ENCODE peak calls at places on chromosome 22, in seven cellular contexts. B is MM.1S, Q is GM23338, A is OCI-LY7, V is neural progenitor cell, F is SK-N-SH, M is HCT116. T is an unnamed sample.

GRCh38 chr22:48396785-48397530 is 1430.7 kb downstream of the BRD1 start:
- DNase-seq in B (no peak), Q (peak; percentile 6), A (no peak), V (no peak), F (no peak), M (no peak), T (no peak)

GRCh38 chr22:41445171-41446056 is 1.2 kb downstream of the TOB2 start:
- DNase-seq in B (peak; percentile 47), Q (peak; percentile 71), A (peak; percentile 60), V (peak; percentile 92), F (no peak), M (no peak), T (peak; percentile 43)

GRCh38 chr22:31084811-31085492 is 3.8 kb downstream of the SMTN start:
- DNase-seq in B (peak; percentile 88), Q (peak; percentile 98), A (peak; percentile 86), V (peak; percentile 90), F (peak; percentile 96), M (no peak), T (no peak)

GRCh38 chr22:30228509-30229359 is 17.8 kb downstream of the LIF start:
- DNase-seq in B (no peak), Q (no peak), A (no peak), V (no peak), F (no peak), M (no peak), T (peak; percentile 93)

GRCh38 chr22:20782601-20783299 is 8.8 kb downstream of the SERPIND1 start:
- DNase-seq in B (no peak), Q (no peak), A (no peak), V (no peak), F (no peak), M (no peak), T (peak; percentile 42)

GRCh38 chr22:35328472-35328885 is 28.8 kb downstream of the TOM1 start:
- DNase-seq in B (no peak), Q (no peak), A (no peak), V (no peak), F (no peak), M (no peak), T (no peak)

GRCh38 chr22:29768052-29768680 is 997 bp downstream of the UQCR10 start:
- DNase-seq in B (no peak), Q (no peak), A (no peak), V (no peak), F (no peak), M (no peak), T (no peak)

GRCh38 chr22:39349506-39349966 is 255 bp upstream of the SYNGR1 start:
- DNase-seq in B (no peak), Q (peak; percentile 77), A (peak; percentile 81), V (peak; percentile 88), F (peak; percentile 95), M (no peak), T (peak; percentile 3)

GRCh38 chr22:49736538-49736937 is 91.1 kb downstream of the BRD1 start:
- DNase-seq in B (no peak), Q (no peak), A (no peak), V (no peak), F (peak; percentile 65), M (no peak), T (no peak)

GRCh38 chr22:50019316-50019715 is 6.8 kb upstream of the IL17REL start:
- DNase-seq in B (no peak), Q (no peak), A (no peak), V (no peak), F (no peak), M (no peak), T (no peak)

GRCh38 chr22:32558681-32559355 is 84.2 kb downstream of the FBXO7 start:
- DNase-seq in B (no peak), Q (no peak), A (no peak), V (no peak), F (no peak), M (peak; percentile 75), T (peak; percentile 84)

GRCh38 chr22:42060489-42060888 is 10.1 kb downstream of the NAGA start:
- DNase-seq in B (no peak), Q (no peak), A (no peak), V (no peak), F (no peak), M (no peak), T (no peak)

GRCh38 chr22:26508148-26508547 is 4.1 kb downstream of the TFIP11 start:
- DNase-seq in B (no peak), Q (no peak), A (no peak), V (no peak), F (no peak), M (no peak), T (no peak)

GRCh38 chr22:26515938-26516337 is 3.7 kb upstream of the TFIP11 start:
- DNase-seq in B (no peak), Q (no peak), A (no peak), V (no peak), F (no peak), M (no peak), T (no peak)

GRCh38 chr22:26514419-26515161 is 2.3 kb upstream of the TFIP11 start:
- DNase-seq in B (no peak), Q (no peak), A (no peak), V (no peak), F (no peak), M (no peak), T (no peak)

GRCh38 chr22:26513852-26514251 is 1.6 kb upstream of the TFIP11 start:
- DNase-seq in B (no peak), Q (no peak), A (no peak), V (no peak), F (no peak), M (no peak), T (no peak)

GRCh38 chr22:26512149-26512793 is at the start of gene TFIP11:
- DNase-seq in B (peak; percentile 94), Q (peak; percentile 99), A (peak; percentile 91), V (peak; percentile 97), F (peak; percentile 93), M (peak; percentile 87), T (peak; percentile 91)
- TF ChIP-seq CTCF in B (peak; percentile 7), Q (no peak), A (no peak), V (peak; percentile 31), F (no peak), M (no peak), T (no peak)

DNA sequence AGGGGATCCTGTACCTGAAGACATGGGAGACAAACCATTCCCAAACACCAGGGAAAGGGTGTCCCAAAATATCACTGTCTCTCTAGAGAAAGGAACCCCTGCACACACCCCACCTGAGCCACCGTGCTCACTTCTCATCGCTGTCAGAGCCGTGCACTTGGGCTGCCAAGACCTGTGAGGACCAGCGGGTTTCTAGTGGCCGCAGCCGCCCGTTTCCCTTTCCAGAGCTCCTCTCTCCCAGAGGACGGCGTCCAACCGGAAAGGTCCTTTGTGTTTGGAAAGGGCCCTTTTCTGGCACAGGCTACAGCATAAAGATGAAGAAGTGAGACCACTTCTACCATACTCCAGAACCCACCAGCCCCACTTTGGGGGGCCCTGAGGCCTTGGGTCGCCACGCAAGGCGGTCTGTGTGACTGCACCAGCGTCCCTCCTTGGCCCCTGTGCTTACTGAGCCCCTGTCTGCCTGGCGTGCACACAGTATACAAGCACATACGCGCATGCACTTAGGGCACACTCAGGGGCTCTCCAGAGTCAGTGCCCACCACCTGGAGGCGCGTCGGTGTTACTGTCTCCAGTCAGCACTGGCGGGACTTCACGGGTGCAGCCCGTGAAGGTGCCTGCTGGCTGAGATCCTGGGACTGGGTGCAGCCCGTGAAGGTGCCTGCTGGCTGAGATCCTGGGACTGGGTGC is 381.8 kb downstream of the TBC1D22A start:
- DNase-seq in B (no peak), Q (no peak), A (no peak), V (no peak), F (no peak), M (no peak), T (no peak)
- TF ChIP-seq EZH2phosphoT487 in B (no peak), Q (no peak), A (no peak), V (no peak), F (no peak), M (no peak), T (no peak)

GRCh38 chr22:17108256-17109112 is 12.7 kb downstream of the TMEM121B start:
- DNase-seq in B (no peak), Q (no peak), A (no peak), V (no peak), F (no peak), M (no peak), T (no peak)
- TF ChIP-seq CTCF in B (no peak), Q (no peak), A (no peak), V (no peak), F (no peak), M (no peak), T (no peak)

GRCh38 chr22:27514612-27515011 is 286.9 kb downstream of the MN1 start:
- DNase-seq in B (no peak), Q (no peak), A (no peak), V (no peak), F (no peak), M (no peak), T (no peak)

GRCh38 chr22:27512283-27512761 is 289.2 kb downstream of the MN1 start:
- DNase-seq in B (no peak), Q (no peak), A (no peak), V (no peak), F (no peak), M (no peak), T (peak; percentile 71)

GRCh38 chr22:27510024-27510423 is 291.5 kb downstream of the MN1 start:
- DNase-seq in B (no peak), Q (no peak), A (peak; percentile 37), V (no peak), F (no peak), M (no peak), T (no peak)

GRCh38 chr22:27515091-27515523 is 286.4 kb downstream of the MN1 start:
- DNase-seq in B (no peak), Q (no peak), A (no peak), V (no peak), F (no peak), M (no peak), T (no peak)

GRCh38 chr22:27513021-27513420 is 288.5 kb downstream of the MN1 start:
- DNase-seq in B (no peak), Q (no peak), A (no peak), V (no peak), F (no peak), M (no peak), T (no peak)
- TF ChIP-seq EZH2phosphoT487 in B (no peak), Q (no peak), A (no peak), V (no peak), F (no peak), M (no peak), T (no peak)

DNA sequence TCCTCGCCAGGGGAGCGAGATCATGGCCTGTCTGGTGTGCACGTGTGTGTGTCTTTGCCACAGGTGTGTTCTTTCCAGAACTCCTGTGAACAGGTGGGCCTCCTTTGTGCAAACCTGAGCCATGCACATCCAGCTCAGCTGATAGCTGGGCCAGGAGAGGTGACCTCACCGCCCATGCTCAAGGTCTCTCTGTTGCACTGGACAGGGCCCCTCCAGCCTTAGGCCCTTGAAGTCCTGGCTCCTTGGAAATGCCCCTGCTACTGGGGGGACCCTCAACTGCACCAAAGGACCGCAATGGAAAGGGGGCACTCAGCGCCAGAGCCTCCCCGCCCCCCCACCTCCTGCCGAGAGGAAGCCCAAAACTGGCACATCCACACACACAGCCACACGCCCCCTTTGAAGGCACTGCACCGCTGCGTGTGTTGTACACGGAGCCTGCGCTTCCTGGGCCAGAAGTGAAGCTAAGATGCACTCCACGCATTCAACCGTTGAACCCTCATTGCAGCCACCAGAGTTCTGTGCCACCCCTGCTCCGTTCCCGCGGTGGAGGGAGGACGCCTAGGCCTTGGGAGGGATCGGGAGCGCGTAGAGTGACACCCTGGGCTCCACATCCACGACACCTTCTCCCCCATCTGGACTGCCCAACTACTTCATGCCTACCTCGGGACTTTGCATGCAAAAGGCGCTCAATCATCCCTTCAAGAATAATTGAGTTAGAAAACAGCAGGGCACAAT is 16.4 kb upstream of the IL2RB start:
- DNase-seq in B (no peak), Q (no peak), A (no peak), V (no peak), F (no peak), M (no peak), T (no peak)
- TF ChIP-seq CTCF in B (no peak), Q (no peak), A (no peak), V (no peak), F (no peak), M (no peak), T (no peak)

T was measured in PC-3.